ENCODE peak calls at places on chromosomes 16 and 17, in five cellular contexts. V is MV-4-11; X is activated CD4-positive, alpha-beta T cell treated with anti-CD3 and anti-CD28 coated beads, Interleukin-2, amount 50 U/mL, for 1 hour; C is IMR-90; G is stimulated activated naive B cell treated with anti-CD40 and anti-IgM and Interleukin-4, amounts not matched to agents 10 μg/mL and 1 μg/mL and 100 μg/mL, for 72 hours. Z is an unnamed sample.

GRCh38 chr17:40648326-40648968 is 829 bp upstream of the SMARCE1 start:
- DNase-seq in V (no peak), X (no peak), C (peak; percentile 19), G (no peak), Z (no peak)

GRCh38 chr17:68307443-68307842 is 16.1 kb downstream of the ARSG start:
- DNase-seq in V (no peak), X (no peak), C (no peak), G (no peak), Z (no peak)

GRCh38 chr17:19533718-19534561 is at the start of gene SLC47A1:
- DNase-seq in V (no peak), X (peak; percentile 1), C (no peak), G (peak; percentile 16), Z (no peak)

GRCh38 chr17:14731591-14731990 is 430.7 kb downstream of the HS3ST3B1 start:
- DNase-seq in V (no peak), X (no peak), C (no peak), G (no peak), Z (no peak)

GRCh38 chr17:38747385-38748328 is 479 bp downstream of the PCGF2 start:
- DNase-seq in V (no peak), X (no peak), C (no peak), G (no peak), Z (no peak)

GRCh38 chr17:57587201-57587870 is 157.8 kb downstream of the CCDC182 start:
- DNase-seq in V (no peak), X (no peak), C (no peak), G (no peak), Z (no peak)

GRCh38 chr16:3248596-3248995 is 7.8 kb downstream of the MEFV start:
- DNase-seq in V (no peak), X (no peak), C (no peak), G (no peak), Z (no peak)

GRCh38 chr16:2987854-2988253 is 7.6 kb upstream of the PKMYT1 start:
- DNase-seq in V (no peak), X (no peak), C (no peak), G (no peak), Z (no peak)

GRCh38 chr17:80520810-80521209 is 23.8 kb upstream of the RPTOR start:
- DNase-seq in V (no peak), X (no peak), C (no peak), G (no peak), Z (no peak)

GRCh38 chr17:266219-266618 is 84.8 kb upstream of the DOC2B start:
- DNase-seq in V (no peak), X (no peak), C (no peak), G (no peak), Z (no peak)

GRCh38 chr17:31900877-31901276 is 631 bp downstream of the UTP6 start:
- DNase-seq in V (peak; percentile 34), X (no peak), C (peak; percentile 25), G (no peak), Z (no peak)

GRCh38 chr16:89277049-89277448 is 59.5 kb downstream of the ZNF778 start:
- DNase-seq in V (no peak), X (no peak), C (no peak), G (no peak), Z (no peak)

GRCh38 chr17:65564793-65565192 is 3.3 kb upstream of the AXIN2 start:
- DNase-seq in V (no peak), X (no peak), C (peak; percentile 40), G (no peak), Z (no peak)

GRCh38 chr17:78395186-78395585 is 16.7 kb downstream of the PGS1 start:
- DNase-seq in V (no peak), X (no peak), C (no peak), G (no peak), Z (no peak)

GRCh38 chr17:16529906-16530305 is 37.9 kb upstream of the LRRC75A start:
- DNase-seq in V (no peak), X (no peak), C (no peak), G (no peak), Z (no peak)

GRCh38 chr17:28228109-28228840 is 90.7 kb upstream of the TMEM97 start:
- DNase-seq in V (no peak), X (no peak), C (no peak), G (no peak), Z (no peak)

GRCh38 chr16:68070249-68070725 is 14.9 kb upstream of the NFATC3 start:
- DNase-seq in V (no peak), X (no peak), C (no peak), G (no peak), Z (no peak)

GRCh38 chr16:65294708-65295107 is 172.8 kb upstream of the CDH11 start:
- DNase-seq in V (no peak), X (no peak), C (no peak), G (no peak), Z (no peak)

GRCh38 chr17:78019976-78020716 is 61.6 kb downstream of the TNRC6C start:
- DNase-seq in V (no peak), X (no peak), C (no peak), G (no peak), Z (no peak)

GRCh38 chr16:25093208-25094061 is 18.1 kb upstream of the LCMT1 start:
- DNase-seq in V (peak; percentile 97), X (no peak), C (no peak), G (no peak), Z (peak; percentile 91)

GRCh38 chr17:65436871-65437270 is 124.6 kb downstream of the AXIN2 start:
- DNase-seq in V (no peak), X (no peak), C (no peak), G (no peak), Z (no peak)

GRCh38 chr16:88806491-88807111 is 3.0 kb downstream of the CDT1 start:
- DNase-seq in V (no peak), X (no peak), C (no peak), G (no peak), Z (no peak)

GRCh38 chr17:27233783-27234182 is 60.1 kb upstream of the WSB1 start:
- DNase-seq in V (peak; percentile 59), X (no peak), C (no peak), G (no peak), Z (no peak)

GRCh38 chr16:75764154-75764768 is 38.0 kb upstream of the CPHXL start:
- DNase-seq in V (peak; percentile 64), X (peak; percentile 48), C (peak; percentile 70), G (peak; percentile 38), Z (peak; percentile 9)

GRCh38 chr17:59069856-59070255 is 36.8 kb downstream of the TRIM37 start:
- DNase-seq in V (no peak), X (no peak), C (no peak), G (no peak), Z (no peak)

GRCh38 chr17:59914274-59914854 is 21.4 kb downstream of the RPS6KB1 start:
- DNase-seq in V (peak; percentile 10), X (no peak), C (peak; percentile 60), G (no peak), Z (peak; percentile 15)

GRCh38 chr16:57000271-57001025 is 11.1 kb downstream of the NLRC5 start:
- DNase-seq in V (peak; percentile 3), X (no peak), C (peak; percentile 97), G (peak; percentile 85), Z (no peak)

GRCh38 chr17:50055055-50055425 is 870 bp upstream of the ITGA3 start:
- DNase-seq in V (no peak), X (no peak), C (no peak), G (no peak), Z (no peak)

GRCh38 chr17:21129023-21129681 is 2.4 kb downstream of the DHRS7B start:
- DNase-seq in V (no peak), X (no peak), C (peak; percentile 67), G (no peak), Z (no peak)

GRCh38 chr16:3134338-3135119 is at the start of gene ZNF213:
- DNase-seq in V (peak; percentile 97), X (peak; percentile 88), C (peak; percentile 97), G (peak; percentile 94), Z (peak; percentile 96)

GRCh38 chr16:87678618-87679017 is 76.3 kb downstream of the JPH3 start:
- DNase-seq in V (no peak), X (no peak), C (no peak), G (no peak), Z (no peak)

GRCh38 chr16:6573577-6573976 is 759.1 kb upstream of the RBFOX1 start:
- DNase-seq in V (no peak), X (no peak), C (no peak), G (no peak), Z (no peak)

GRCh38 chr17:44543213-44543904 is 13.9 kb upstream of the FZD2 start:
- DNase-seq in V (no peak), X (no peak), C (peak; percentile 96), G (no peak), Z (no peak)

GRCh38 chr17:12821376-12821940 is 32.2 kb downstream of the ARHGAP44 start:
- DNase-seq in V (no peak), X (no peak), C (peak; percentile 5), G (no peak), Z (no peak)

Z was measured in GF-D8.